ENCODE peak calls at places on chromosomes 2 and 18, in eight cellular contexts. One of them, this sample, is unnamed.

GRCh38 chr2:26043862-26044736 is 10.2 kb downstream of the RAB10 start:
- DNase-seq in H1: no peak
- DNase-seq in HepG2: peak; percentile 54
- DNase-seq in endothelial cell of umbilical vein: peak; percentile 18
- DNase-seq in K562: no peak
- DNase-seq in HCT116: no peak
- DNase-seq in GM12878: no peak
- DNase-seq in SK-N-SH: no peak
- DNase-seq in this sample: peak; percentile 52

GRCh38 chr2:14424478-14425390 is 207.8 kb upstream of the LRATD1 start:
- DNase-seq in SK-N-SH: no peak
- DNase-seq in H1: no peak
- DNase-seq in GM12878: peak; percentile 25
- DNase-seq in HCT116: no peak
- DNase-seq in K562: no peak
- DNase-seq in endothelial cell of umbilical vein: no peak
- DNase-seq in HepG2: no peak
- DNase-seq in this sample: no peak

GRCh38 chr2:59182249-59182648 is 941.1 kb upstream of the FANCL start:
- DNase-seq in H1: peak; percentile 57
- DNase-seq in HCT116: no peak
- DNase-seq in SK-N-SH: peak; percentile 52
- DNase-seq in GM12878: no peak
- DNase-seq in HepG2: peak; percentile 22
- DNase-seq in endothelial cell of umbilical vein: no peak
- DNase-seq in K562: peak; percentile 38
- DNase-seq in this sample: peak; percentile 91

GRCh38 chr18:66562279-66562678 is 41.6 kb downstream of the CDH19 start:
- DNase-seq in GM12878: no peak
- DNase-seq in endothelial cell of umbilical vein: no peak
- DNase-seq in K562: no peak
- DNase-seq in HepG2: no peak
- DNase-seq in HCT116: no peak
- DNase-seq in SK-N-SH: no peak
- DNase-seq in H1: no peak
- DNase-seq in this sample: no peak

GRCh38 chr2:27703638-27704341 is 40.1 kb downstream of the SLC4A1AP start:
- DNase-seq in H1: peak; percentile 94
- DNase-seq in GM12878: peak; percentile 40
- DNase-seq in HCT116: peak; percentile 71
- DNase-seq in SK-N-SH: peak; percentile 88
- DNase-seq in K562: peak; percentile 83
- DNase-seq in endothelial cell of umbilical vein: peak; percentile 90
- DNase-seq in HepG2: peak; percentile 80
- DNase-seq in this sample: peak; percentile 92

GRCh38 chr2:132515010-132515409 is 98.4 kb downstream of the GPR39 start:
- DNase-seq in HepG2: no peak
- DNase-seq in SK-N-SH: no peak
- DNase-seq in H1: no peak
- DNase-seq in GM12878: no peak
- DNase-seq in endothelial cell of umbilical vein: no peak
- DNase-seq in K562: no peak
- DNase-seq in HCT116: no peak
- DNase-seq in this sample: no peak

GRCh38 chr2:45024600-45025291 is 15.5 kb upstream of the SIX2 start:
- DNase-seq in K562: no peak
- DNase-seq in H1: no peak
- DNase-seq in HepG2: no peak
- DNase-seq in endothelial cell of umbilical vein: peak; percentile 74
- DNase-seq in HCT116: peak; percentile 27
- DNase-seq in SK-N-SH: no peak
- DNase-seq in GM12878: no peak
- DNase-seq in this sample: peak; percentile 41

GRCh38 chr2:175926272-175926671 is 75.8 kb downstream of the LNPK start:
- DNase-seq in GM12878: no peak
- DNase-seq in SK-N-SH: no peak
- DNase-seq in endothelial cell of umbilical vein: no peak
- DNase-seq in H1: no peak
- DNase-seq in HCT116: no peak
- DNase-seq in HepG2: no peak
- DNase-seq in K562: no peak
- DNase-seq in this sample: no peak

GRCh38 chr2:8678731-8679566 is 2.9 kb upstream of the ID2 start:
- DNase-seq in GM12878: no peak
- DNase-seq in H1: peak; percentile 87
- DNase-seq in SK-N-SH: peak; percentile 93
- DNase-seq in HCT116: peak; percentile 87
- DNase-seq in HepG2: peak; percentile 96
- DNase-seq in K562: peak; percentile 88
- DNase-seq in endothelial cell of umbilical vein: peak; percentile 91
- DNase-seq in this sample: peak; percentile 94

DNA sequence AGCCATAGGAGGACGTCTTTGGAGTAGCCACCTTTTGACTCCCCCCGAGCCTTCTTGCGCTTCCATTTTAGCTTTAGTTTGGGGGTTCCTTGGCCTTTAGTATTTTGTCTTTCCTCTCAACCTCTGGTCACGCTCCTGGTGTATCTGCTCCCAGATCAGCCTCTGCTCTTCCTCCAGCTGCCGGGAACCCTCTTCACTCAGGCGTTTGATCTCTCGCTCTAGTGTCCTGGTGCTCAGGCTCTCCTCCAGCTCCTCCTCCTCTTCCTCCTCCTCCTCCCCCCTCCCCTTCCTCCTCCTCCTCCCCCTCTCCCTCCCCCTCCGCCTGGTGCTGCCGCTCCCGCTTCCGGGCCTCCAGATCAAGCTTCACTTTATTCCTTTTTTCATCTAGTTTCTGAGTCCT is 1082.3 kb upstream of the TMEFF2 start:
- DNase-seq in H1: no peak
- DNase-seq in HCT116: no peak
- DNase-seq in HepG2: no peak
- DNase-seq in endothelial cell of umbilical vein: no peak
- DNase-seq in GM12878: no peak
- DNase-seq in K562: peak; percentile 3
- DNase-seq in SK-N-SH: no peak
- DNase-seq in this sample: no peak
- TF ChIP-seq POLR2AphosphoS5 in H1: no peak
- TF ChIP-seq POLR2AphosphoS5 in HCT116: no peak
- TF ChIP-seq POLR2AphosphoS5 in HepG2: no peak
- TF ChIP-seq POLR2AphosphoS5 in endothelial cell of umbilical vein: no peak
- TF ChIP-seq POLR2AphosphoS5 in GM12878: no peak
- TF ChIP-seq POLR2AphosphoS5 in K562: no peak
- TF ChIP-seq POLR2AphosphoS5 in SK-N-SH: no peak
- TF ChIP-seq POLR2AphosphoS5 in this sample: no peak

DNA sequence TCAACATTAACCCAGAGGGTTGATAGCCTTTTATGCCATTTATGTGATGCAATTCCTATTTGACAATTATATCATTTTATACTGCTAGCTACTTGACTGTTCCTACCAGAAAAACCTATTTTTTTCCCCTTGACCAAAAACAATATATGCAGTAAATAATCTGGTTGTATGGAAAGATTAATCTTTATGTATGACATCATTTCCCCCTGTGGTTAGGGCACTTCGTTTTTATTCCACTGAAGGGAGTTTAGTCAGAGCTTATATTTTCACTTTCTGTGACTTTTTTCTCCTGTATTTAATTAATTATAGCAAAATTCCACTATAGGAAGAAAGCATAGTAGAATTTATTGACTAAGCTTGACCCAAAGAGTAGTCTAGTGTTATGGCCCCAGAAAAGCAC is 107.6 kb downstream of the HAUS1 start:
- DNase-seq in H1: no peak
- DNase-seq in K562: peak; percentile 8
- DNase-seq in SK-N-SH: no peak
- DNase-seq in endothelial cell of umbilical vein: peak; percentile 47
- DNase-seq in HepG2: no peak
- DNase-seq in GM12878: no peak
- DNase-seq in HCT116: no peak
- DNase-seq in this sample: no peak
- H3K27ac ChIP-seq in H1: no peak overlapping the region
- H3K27ac ChIP-seq in K562: no peak overlapping the region
- H3K27ac ChIP-seq in SK-N-SH: peak overlapping the region; percentile 40
- H3K27ac ChIP-seq in endothelial cell of umbilical vein: no peak overlapping the region
- H3K27ac ChIP-seq in HepG2: no peak overlapping the region
- H3K27ac ChIP-seq in GM12878: no peak overlapping the region
- H3K27ac ChIP-seq in HCT116: no peak overlapping the region
- H3K27ac ChIP-seq in this sample: no peak overlapping the region

DNA sequence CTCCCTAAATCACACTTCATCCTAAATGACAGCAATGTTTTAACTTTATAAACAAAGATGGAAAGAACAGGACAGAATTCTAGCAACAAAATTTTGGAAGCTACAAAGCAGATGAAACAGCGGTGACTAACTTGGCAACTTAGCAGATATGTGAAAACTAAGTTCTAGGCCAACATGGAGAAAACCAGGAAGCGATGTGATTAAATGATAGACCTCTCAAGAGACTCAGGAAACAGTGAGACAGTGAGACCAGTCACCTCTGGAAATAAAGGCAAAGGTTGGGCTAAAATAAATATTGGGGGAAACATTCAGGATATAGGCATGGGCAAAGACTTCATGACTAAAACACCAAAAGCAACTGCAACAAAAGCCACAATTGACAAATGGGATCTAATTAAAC is 24.4 kb upstream of the ZBTB7C start:
- DNase-seq in HepG2: no peak
- DNase-seq in GM12878: no peak
- DNase-seq in HCT116: no peak
- DNase-seq in SK-N-SH: no peak
- DNase-seq in H1: no peak
- DNase-seq in K562: no peak
- DNase-seq in endothelial cell of umbilical vein: no peak
- DNase-seq in this sample: no peak
- H2AFZ ChIP-seq in HepG2: no peak overlapping the region
- H2AFZ ChIP-seq in GM12878: no peak overlapping the region
- H2AFZ ChIP-seq in HCT116: no peak overlapping the region
- H2AFZ ChIP-seq in SK-N-SH: no peak overlapping the region
- H2AFZ ChIP-seq in H1: no peak overlapping the region
- H2AFZ ChIP-seq in K562: no peak overlapping the region
- H2AFZ ChIP-seq in endothelial cell of umbilical vein: no peak overlapping the region
- H2AFZ ChIP-seq in this sample: no peak overlapping the region

DNA sequence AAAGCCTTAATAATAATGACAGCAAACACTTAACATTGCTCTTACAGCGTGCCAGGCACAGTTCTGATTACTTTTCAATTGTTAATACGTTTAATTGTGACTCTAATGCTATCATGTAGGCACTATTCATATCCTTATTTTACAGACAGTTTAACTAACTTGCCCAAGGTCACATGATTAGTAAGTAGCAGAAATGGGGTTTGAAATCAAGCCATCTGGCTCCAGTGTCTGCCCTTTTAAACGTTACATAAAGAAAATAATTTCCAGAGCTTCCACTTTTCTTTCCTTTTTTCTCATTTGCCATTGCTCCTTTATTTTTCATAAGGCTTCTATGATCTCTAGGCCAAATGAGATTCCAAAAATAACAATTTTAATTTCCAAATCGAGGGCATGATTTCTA is 50.6 kb upstream of the IKZF2 start:
- DNase-seq in endothelial cell of umbilical vein: no peak
- DNase-seq in K562: no peak
- DNase-seq in H1: no peak
- DNase-seq in HepG2: no peak
- DNase-seq in SK-N-SH: no peak
- DNase-seq in GM12878: no peak
- DNase-seq in HCT116: no peak
- DNase-seq in this sample: no peak
- TF ChIP-seq POLR2AphosphoS5 in endothelial cell of umbilical vein: no peak
- TF ChIP-seq POLR2AphosphoS5 in K562: no peak
- TF ChIP-seq POLR2AphosphoS5 in H1: no peak
- TF ChIP-seq POLR2AphosphoS5 in HepG2: no peak
- TF ChIP-seq POLR2AphosphoS5 in SK-N-SH: no peak
- TF ChIP-seq POLR2AphosphoS5 in GM12878: no peak
- TF ChIP-seq POLR2AphosphoS5 in HCT116: no peak
- TF ChIP-seq POLR2AphosphoS5 in this sample: no peak

GRCh38 chr18:55833543-55833942 is 245.6 kb upstream of the TCF4 start:
- DNase-seq in H1: no peak
- DNase-seq in K562: no peak
- DNase-seq in HepG2: no peak
- DNase-seq in endothelial cell of umbilical vein: no peak
- DNase-seq in HCT116: no peak
- DNase-seq in SK-N-SH: no peak
- DNase-seq in GM12878: no peak
- DNase-seq in this sample: no peak
- H3K27ac ChIP-seq in H1: no peak overlapping the region
- H3K27ac ChIP-seq in K562: no peak overlapping the region
- H3K27ac ChIP-seq in HepG2: no peak overlapping the region
- H3K27ac ChIP-seq in endothelial cell of umbilical vein: no peak overlapping the region
- H3K27ac ChIP-seq in HCT116: no peak overlapping the region
- H3K27ac ChIP-seq in SK-N-SH: peak overlapping the region; percentile 83
- H3K27ac ChIP-seq in GM12878: no peak overlapping the region
- H3K27ac ChIP-seq in this sample: no peak overlapping the region

GRCh38 chr2:224157655-224158054 is 118.6 kb upstream of the SERPINE2 start:
- DNase-seq in HepG2: no peak
- DNase-seq in GM12878: no peak
- DNase-seq in H1: peak; percentile 10
- DNase-seq in SK-N-SH: no peak
- DNase-seq in endothelial cell of umbilical vein: no peak
- DNase-seq in HCT116: no peak
- DNase-seq in K562: no peak
- DNase-seq in this sample: no peak
- H2AFZ ChIP-seq in HepG2: no peak overlapping the region
- H2AFZ ChIP-seq in GM12878: no peak overlapping the region
- H2AFZ ChIP-seq in H1: no peak overlapping the region
- H2AFZ ChIP-seq in SK-N-SH: no peak overlapping the region
- H2AFZ ChIP-seq in endothelial cell of umbilical vein: no peak overlapping the region
- H2AFZ ChIP-seq in HCT116: no peak overlapping the region
- H2AFZ ChIP-seq in K562: no peak overlapping the region
- H2AFZ ChIP-seq in this sample: no peak overlapping the region

DNA sequence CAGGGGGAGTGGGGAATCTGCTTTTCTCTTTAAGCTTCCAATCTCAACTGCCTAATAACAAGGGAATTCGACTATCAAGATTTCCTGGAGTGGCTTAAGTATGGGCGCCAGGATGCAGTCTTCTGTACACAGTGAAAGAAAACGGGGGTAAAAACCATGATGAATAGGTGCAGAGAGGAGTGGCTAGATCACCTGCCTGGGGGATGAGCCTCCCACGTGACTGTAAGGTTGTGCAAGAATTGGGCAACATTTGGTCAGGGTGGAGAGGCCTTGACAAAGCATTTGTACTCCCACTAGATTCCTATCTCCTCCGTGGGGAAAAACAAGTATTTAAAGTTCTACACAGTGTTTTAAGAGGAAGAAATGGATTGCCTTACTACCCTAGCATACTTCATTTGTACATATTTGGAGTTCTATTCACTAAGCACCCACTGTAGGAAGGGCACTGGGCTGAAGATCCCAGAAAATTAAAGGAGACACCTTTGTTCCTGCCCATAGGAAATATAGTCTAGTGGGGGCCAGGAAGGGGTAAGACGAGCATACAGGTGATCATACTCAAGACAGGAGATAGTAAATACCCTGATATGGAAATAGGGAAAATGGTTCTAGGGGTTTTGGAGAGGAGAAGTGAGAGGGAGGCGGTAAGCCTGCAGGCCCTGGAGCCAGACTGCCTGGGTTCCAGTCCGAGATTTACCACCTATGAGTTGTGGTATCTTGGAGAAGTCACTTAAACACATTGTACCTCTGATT is 29.2 kb downstream of the EPAS1 start:
- DNase-seq in SK-N-SH: no peak
- DNase-seq in K562: peak; percentile 54
- DNase-seq in endothelial cell of umbilical vein: no peak
- DNase-seq in HepG2: peak; percentile 93
- DNase-seq in GM12878: no peak
- DNase-seq in H1: no peak
- DNase-seq in HCT116: no peak
- DNase-seq in this sample: no peak
- TF ChIP-seq POLR2AphosphoS5 in SK-N-SH: no peak
- TF ChIP-seq POLR2AphosphoS5 in K562: no peak
- TF ChIP-seq POLR2AphosphoS5 in endothelial cell of umbilical vein: no peak
- TF ChIP-seq POLR2AphosphoS5 in HepG2: no peak
- TF ChIP-seq POLR2AphosphoS5 in GM12878: no peak
- TF ChIP-seq POLR2AphosphoS5 in H1: no peak
- TF ChIP-seq POLR2AphosphoS5 in HCT116: no peak
- TF ChIP-seq POLR2AphosphoS5 in this sample: no peak

GRCh38 chr2:160901631-160902030 is 258.6 kb upstream of the TANK start:
- DNase-seq in H1: no peak
- DNase-seq in K562: no peak
- DNase-seq in HepG2: no peak
- DNase-seq in HCT116: no peak
- DNase-seq in GM12878: no peak
- DNase-seq in endothelial cell of umbilical vein: no peak
- DNase-seq in SK-N-SH: no peak
- DNase-seq in this sample: no peak
- H3K27ac ChIP-seq in H1: no peak overlapping the region
- H3K27ac ChIP-seq in K562: no peak overlapping the region
- H3K27ac ChIP-seq in HepG2: no peak overlapping the region
- H3K27ac ChIP-seq in HCT116: no peak overlapping the region
- H3K27ac ChIP-seq in GM12878: no peak overlapping the region
- H3K27ac ChIP-seq in endothelial cell of umbilical vein: no peak overlapping the region
- H3K27ac ChIP-seq in SK-N-SH: no peak overlapping the region
- H3K27ac ChIP-seq in this sample: no peak overlapping the region